ENCODE peak calls at places on chromosomes 4 and X, in seven cellular contexts. One of them, this sample, is unnamed.

GRCh38 chr4:5571646-5572045 is 136.7 kb downstream of the EVC2 start:
- DNase-seq in IMR-90: no peak
- DNase-seq in K562: no peak
- DNase-seq in GM12878: no peak
- DNase-seq in SK-N-SH: no peak
- DNase-seq in H1: no peak
- DNase-seq in HepG2: no peak
- DNase-seq in this sample: no peak

GRCh38 chr4:180860136-180860720 is 1383.0 kb upstream of the TENM3 start:
- DNase-seq in IMR-90: no peak
- DNase-seq in K562: no peak
- DNase-seq in GM12878: no peak
- DNase-seq in SK-N-SH: no peak
- DNase-seq in H1: no peak
- DNase-seq in HepG2: no peak
- DNase-seq in this sample: no peak

GRCh38 chr4:16106956-16107355 is 23.1 kb upstream of the PROM1 start:
- DNase-seq in IMR-90: no peak
- DNase-seq in K562: no peak
- DNase-seq in GM12878: no peak
- DNase-seq in SK-N-SH: no peak
- DNase-seq in H1: no peak
- DNase-seq in HepG2: no peak
- DNase-seq in this sample: no peak

GRCh38 chr4:94131212-94131611 is 76.5 kb upstream of the SMARCAD1 start:
- DNase-seq in IMR-90: no peak
- DNase-seq in K562: no peak
- DNase-seq in GM12878: no peak
- DNase-seq in SK-N-SH: peak; percentile 2
- DNase-seq in H1: no peak
- DNase-seq in HepG2: no peak
- DNase-seq in this sample: no peak

GRCh38 chrX:41522071-41522470 is 74.9 kb downstream of the NYX start:
- DNase-seq in IMR-90: no peak
- DNase-seq in K562: no peak
- DNase-seq in GM12878: no peak
- DNase-seq in SK-N-SH: no peak
- DNase-seq in H1: no peak
- DNase-seq in HepG2: no peak
- DNase-seq in this sample: no peak

GRCh38 chr4:182600836-182601235 is 316.4 kb downstream of the DCTD start:
- DNase-seq in IMR-90: no peak
- DNase-seq in K562: no peak
- DNase-seq in GM12878: no peak
- DNase-seq in SK-N-SH: peak; percentile 74
- DNase-seq in H1: no peak
- DNase-seq in HepG2: no peak
- DNase-seq in this sample: no peak

GRCh38 chrX:124257924-124258706 is 74.3 kb upstream of the TEX13D start:
- DNase-seq in IMR-90: no peak
- DNase-seq in K562: no peak
- DNase-seq in GM12878: no peak
- DNase-seq in SK-N-SH: no peak
- DNase-seq in H1: no peak
- DNase-seq in HepG2: no peak
- DNase-seq in this sample: no peak

GRCh38 chr4:129545599-129546278 is 449.8 kb downstream of the C4orf33 start:
- DNase-seq in IMR-90: no peak
- DNase-seq in K562: no peak
- DNase-seq in GM12878: no peak
- DNase-seq in SK-N-SH: no peak
- DNase-seq in H1: no peak
- DNase-seq in HepG2: peak; percentile 3
- DNase-seq in this sample: no peak

GRCh38 chrX:137119049-137119448 is 85.3 kb upstream of the GPR101 start:
- DNase-seq in IMR-90: no peak
- DNase-seq in K562: no peak
- DNase-seq in GM12878: no peak
- DNase-seq in SK-N-SH: no peak
- DNase-seq in H1: no peak
- DNase-seq in HepG2: no peak
- DNase-seq in this sample: no peak

GRCh38 chrX:136272325-136272724 is 21.1 kb upstream of the MAP7D3 start:
- DNase-seq in IMR-90: no peak
- DNase-seq in K562: peak; percentile 11
- DNase-seq in GM12878: no peak
- DNase-seq in SK-N-SH: no peak
- DNase-seq in H1: no peak
- DNase-seq in HepG2: no peak
- DNase-seq in this sample: no peak

GRCh38 chrX:115690554-115691216 is 129.7 kb downstream of the PLS3 start:
- DNase-seq in IMR-90: peak; percentile 79
- DNase-seq in K562: peak; percentile 35
- DNase-seq in GM12878: peak; percentile 23
- DNase-seq in SK-N-SH: peak; percentile 64
- DNase-seq in H1: peak; percentile 63
- DNase-seq in HepG2: peak; percentile 19
- DNase-seq in this sample: peak; percentile 49

GRCh38 chr4:167177925-167178324 is 56.4 kb downstream of the SPOCK3 start:
- DNase-seq in IMR-90: no peak
- DNase-seq in K562: no peak
- DNase-seq in GM12878: peak; percentile 8
- DNase-seq in SK-N-SH: no peak
- DNase-seq in H1: no peak
- DNase-seq in HepG2: no peak
- DNase-seq in this sample: no peak

GRCh38 chrX:131634900-131635299 is 91.0 kb downstream of the OR13H1 start:
- DNase-seq in IMR-90: no peak
- DNase-seq in K562: no peak
- DNase-seq in GM12878: no peak
- DNase-seq in SK-N-SH: no peak
- DNase-seq in H1: no peak
- DNase-seq in HepG2: no peak
- DNase-seq in this sample: no peak

GRCh38 chr4:111546881-111547280 is 598.4 kb upstream of the FAM241A start:
- DNase-seq in IMR-90: no peak
- DNase-seq in K562: no peak
- DNase-seq in GM12878: no peak
- DNase-seq in SK-N-SH: no peak
- DNase-seq in H1: no peak
- DNase-seq in HepG2: no peak
- DNase-seq in this sample: no peak

GRCh38 chrX:56793533-56794320 is 64.7 kb downstream of the NBDY start:
- DNase-seq in IMR-90: no peak
- DNase-seq in K562: no peak
- DNase-seq in GM12878: no peak
- DNase-seq in SK-N-SH: peak; percentile 0
- DNase-seq in H1: peak; percentile 10
- DNase-seq in HepG2: no peak
- DNase-seq in this sample: no peak

DNA sequence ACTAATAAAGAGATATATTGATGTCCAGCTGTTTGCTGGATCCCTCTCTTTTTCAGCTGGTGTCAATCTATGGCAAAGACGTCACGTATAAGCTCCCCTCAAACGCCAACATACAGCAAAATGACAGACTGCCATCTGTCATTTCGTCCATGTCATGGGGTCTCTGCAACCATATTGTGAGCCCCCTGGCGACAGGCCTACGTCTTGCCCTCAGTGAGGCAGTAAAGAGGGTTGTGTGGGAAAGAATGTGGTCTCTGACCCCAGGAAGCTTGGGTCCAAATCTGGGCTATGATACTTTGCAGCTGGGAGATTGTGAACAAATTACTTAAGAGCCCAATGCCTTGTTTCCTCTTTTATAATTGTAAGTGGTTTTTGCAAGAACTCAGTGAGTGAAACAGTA is 7.4 kb downstream of the SUPT20HL2 start:
- DNase-seq in IMR-90: no peak
- DNase-seq in K562: peak; percentile 10
- DNase-seq in GM12878: no peak
- DNase-seq in SK-N-SH: no peak
- DNase-seq in H1: no peak
- DNase-seq in HepG2: peak; percentile 21
- DNase-seq in this sample: no peak
- TF ChIP-seq RFX5 in IMR-90: no peak
- TF ChIP-seq RFX5 in K562: no peak
- TF ChIP-seq RFX5 in GM12878: no peak
- TF ChIP-seq RFX5 in SK-N-SH: no peak
- TF ChIP-seq RFX5 in H1: no peak
- TF ChIP-seq RFX5 in HepG2: no peak
- TF ChIP-seq RFX5 in this sample: no peak

DNA sequence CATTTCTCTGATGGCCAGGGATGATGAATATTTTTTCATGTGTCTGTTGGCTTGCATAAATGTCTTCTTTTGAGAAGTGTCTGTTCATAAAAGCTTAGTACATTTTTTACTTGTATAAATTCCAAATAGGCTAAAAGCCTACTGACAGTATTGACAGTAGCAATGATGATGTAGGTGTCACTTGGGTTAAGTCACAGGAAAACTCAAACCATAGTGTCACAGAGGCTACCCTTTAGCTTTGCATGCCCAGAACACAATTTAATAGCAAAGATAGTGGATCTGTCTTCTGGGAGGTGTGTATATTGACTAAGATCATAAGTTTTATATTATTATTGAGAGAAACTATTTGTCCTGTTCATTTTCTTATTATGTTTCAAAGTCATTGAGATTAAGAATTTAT is 8.1 kb downstream of the RP2 start:
- DNase-seq in IMR-90: no peak
- DNase-seq in K562: no peak
- DNase-seq in GM12878: no peak
- DNase-seq in SK-N-SH: no peak
- DNase-seq in H1: no peak
- DNase-seq in HepG2: no peak
- DNase-seq in this sample: no peak
- TF ChIP-seq RFX5 in IMR-90: no peak
- TF ChIP-seq RFX5 in K562: no peak
- TF ChIP-seq RFX5 in GM12878: no peak
- TF ChIP-seq RFX5 in SK-N-SH: no peak
- TF ChIP-seq RFX5 in H1: no peak
- TF ChIP-seq RFX5 in HepG2: no peak
- TF ChIP-seq RFX5 in this sample: no peak

DNA sequence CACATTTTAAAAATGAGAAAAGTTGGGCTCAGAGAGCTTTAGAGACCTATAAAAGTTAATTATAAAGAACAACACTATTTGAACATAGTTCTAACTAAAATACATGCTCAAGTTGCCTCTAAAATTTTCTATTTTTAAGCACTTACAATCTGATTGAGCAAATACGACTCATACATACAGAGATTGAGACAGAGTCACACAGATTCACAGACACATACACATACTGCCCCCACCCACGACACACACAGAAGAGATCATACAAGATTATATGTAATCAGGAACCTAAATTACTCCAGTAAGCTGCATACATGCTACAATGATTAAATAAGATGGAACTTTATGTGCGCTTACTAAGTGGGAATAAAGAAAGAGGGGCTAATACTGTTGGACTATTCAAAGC is 2.7 kb upstream of the ASB5 start:
- DNase-seq in IMR-90: peak; percentile 70
- DNase-seq in K562: no peak
- DNase-seq in GM12878: no peak
- DNase-seq in SK-N-SH: no peak
- DNase-seq in H1: no peak
- DNase-seq in HepG2: no peak
- DNase-seq in this sample: no peak
- TF ChIP-seq RFX5 in IMR-90: no peak
- TF ChIP-seq RFX5 in K562: no peak
- TF ChIP-seq RFX5 in GM12878: no peak
- TF ChIP-seq RFX5 in SK-N-SH: no peak
- TF ChIP-seq RFX5 in H1: no peak
- TF ChIP-seq RFX5 in HepG2: no peak
- TF ChIP-seq RFX5 in this sample: no peak

GRCh38 chrX:85244411-85245210 is 820 bp downstream of the ZNF711 start:
- DNase-seq in IMR-90: peak; percentile 7
- DNase-seq in K562: peak; percentile 13
- DNase-seq in GM12878: no peak
- DNase-seq in SK-N-SH: peak; percentile 60
- DNase-seq in H1: peak; percentile 43
- DNase-seq in HepG2: no peak
- DNase-seq in this sample: peak; percentile 18
- TF ChIP-seq RFX5 in IMR-90: no peak
- TF ChIP-seq RFX5 in K562: no peak
- TF ChIP-seq RFX5 in GM12878: no peak
- TF ChIP-seq RFX5 in SK-N-SH: no peak
- TF ChIP-seq RFX5 in H1: no peak
- TF ChIP-seq RFX5 in HepG2: no peak
- TF ChIP-seq RFX5 in this sample: no peak

GRCh38 chrX:151391722-151392121 is 5.3 kb upstream of the VMA21 start:
- DNase-seq in IMR-90: no peak
- DNase-seq in K562: peak; percentile 29
- DNase-seq in GM12878: no peak
- DNase-seq in SK-N-SH: no peak
- DNase-seq in H1: no peak
- DNase-seq in HepG2: no peak
- DNase-seq in this sample: no peak
- TF ChIP-seq RFX5 in IMR-90: no peak
- TF ChIP-seq RFX5 in K562: no peak
- TF ChIP-seq RFX5 in GM12878: no peak
- TF ChIP-seq RFX5 in SK-N-SH: no peak
- TF ChIP-seq RFX5 in H1: no peak
- TF ChIP-seq RFX5 in HepG2: no peak
- TF ChIP-seq RFX5 in this sample: no peak

DNA sequence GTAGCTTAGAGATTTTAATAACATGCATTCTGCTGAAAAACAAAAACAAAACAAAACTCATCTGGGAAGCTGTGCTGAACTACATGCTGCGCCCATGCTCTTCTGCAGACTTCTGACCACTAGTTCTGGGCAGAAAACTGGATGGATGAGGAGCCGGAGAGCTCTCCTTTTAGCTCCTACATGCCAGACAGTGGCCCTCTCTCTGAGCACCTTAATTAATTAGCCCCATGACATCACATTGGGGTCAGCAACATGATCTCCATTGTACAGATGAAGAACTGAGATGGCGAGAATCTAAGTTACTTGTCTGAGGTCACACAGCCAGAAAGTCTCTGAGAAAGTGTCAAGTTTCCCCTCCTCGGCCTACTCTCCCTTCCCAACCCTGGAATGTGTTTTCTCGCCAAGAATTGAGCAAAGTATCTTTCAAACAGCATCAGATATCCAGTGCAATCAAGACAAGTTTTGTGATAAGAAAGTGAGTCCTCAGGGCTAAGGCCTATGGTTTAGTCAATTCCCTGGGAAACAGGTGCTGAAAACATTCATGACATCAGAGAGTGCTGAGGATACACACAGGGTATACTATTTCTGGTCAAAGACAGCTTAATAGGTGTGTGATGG is 21.6 kb downstream of the SCD5 start:
- DNase-seq in IMR-90: peak; percentile 89
- DNase-seq in K562: no peak
- DNase-seq in GM12878: no peak
- DNase-seq in SK-N-SH: no peak
- DNase-seq in H1: no peak
- DNase-seq in HepG2: no peak
- DNase-seq in this sample: no peak
- TF ChIP-seq RFX5 in IMR-90: no peak
- TF ChIP-seq RFX5 in K562: no peak
- TF ChIP-seq RFX5 in GM12878: no peak
- TF ChIP-seq RFX5 in SK-N-SH: no peak
- TF ChIP-seq RFX5 in H1: no peak
- TF ChIP-seq RFX5 in HepG2: no peak
- TF ChIP-seq RFX5 in this sample: no peak

This sample was measured in A549.